ENCODE peak calls at places on chromosomes 11 and 22, in ten cellular contexts. Z is GM03348; E is prostate gland; T is HTR-8/SVneo; C is stimulated activated naive CD4-positive, alpha-beta T cell treated with Interleukin-2 at 50 U/mL for 16 hours; U is NCI-H774; K is nucleus accumbens; O is C1 segment of cervical spinal cord; P is H4; N is activated T-helper 1 cell treated with anti-CD3 and anti-CD28 coated beads, Interleukin-12 subunit alpha, Interleukin-12 subunit beta, Interleukin-2, Interleukin-4 antibody, amounts not matched to agents 30 ng/mL and 10 ng/mL and 1 ng/mL, durations not matched to agents 14 hours and 24 hours and 36 hours. W is an unnamed sample.

GRCh38 chr22:17772963-17773605 is 1.2 kb downstream of the BID start:
- DNase-seq in Z (peak), E (no peak), T (peak), C (no peak), U (no peak), K (no peak), O (no peak), P (peak), N (no peak), W (no peak)

GRCh38 chr11:68342459-68343158 is 30.2 kb downstream of the LRP5 start:
- DNase-seq in Z (no peak), E (peak), T (no peak), C (no peak), U (no peak), K (no peak), O (no peak), P (peak), N (no peak), W (peak)

GRCh38 chr22:22878211-22878570 is 9.4 kb upstream of the IGLL5 start:
- DNase-seq in Z (no peak), E (no peak), T (no peak), C (no peak), U (no peak), K (no peak), O (no peak), P (no peak), N (no peak), W (no peak)

GRCh38 chr22:35335936-35336781 is 36.5 kb downstream of the TOM1 start:
- DNase-seq in Z (no peak), E (no peak), T (no peak), C (no peak), U (no peak), K (no peak), O (no peak), P (no peak), N (no peak), W (no peak)

GRCh38 chr22:25067851-25068421 is 115.4 kb downstream of the KIAA1671 start:
- DNase-seq in Z (no peak), E (no peak), T (no peak), C (peak), U (no peak), K (peak), O (peak), P (no peak), N (peak), W (peak)

GRCh38 chr11:64008283-64008931 is 22.2 kb downstream of the OTUB1 start:
- DNase-seq in Z (no peak), E (no peak), T (no peak), C (no peak), U (no peak), K (no peak), O (no peak), P (no peak), N (no peak), W (no peak)

GRCh38 chr11:8721740-8722139 is 39.1 kb downstream of the RPL27A start:
- DNase-seq in Z (peak), E (peak), T (no peak), C (no peak), U (no peak), K (no peak), O (no peak), P (no peak), N (no peak), W (no peak)

GRCh38 chr11:79973701-79974626 is 533.1 kb upstream of the TENM4 start:
- DNase-seq in Z (peak), E (no peak), T (peak), C (no peak), U (peak), K (no peak), O (no peak), P (peak), N (no peak), W (no peak)

GRCh38 chr11:59754859-59755700 is at the start of gene STX3:
- DNase-seq in Z (peak), E (peak), T (peak), C (peak), U (peak), K (peak), O (peak), P (peak), N (peak), W (peak)

GRCh38 chr11:78418584-78419211 is 1.1 kb upstream of the GAB2 start:
- DNase-seq in Z (no peak), E (no peak), T (no peak), C (no peak), U (no peak), K (no peak), O (peak), P (no peak), N (no peak), W (no peak)

GRCh38 chr11:58811499-58811898 is 33.0 kb downstream of the GLYATL2 start:
- DNase-seq in Z (no peak), E (no peak), T (no peak), C (no peak), U (no peak), K (no peak), O (no peak), P (no peak), N (no peak), W (no peak)

GRCh38 chr11:15535414-15535813 is 420.7 kb downstream of the INSC start:
- DNase-seq in Z (no peak), E (no peak), T (no peak), C (no peak), U (no peak), K (no peak), O (no peak), P (no peak), N (no peak), W (no peak)

GRCh38 chr11:113119074-113119473 is 157.9 kb downstream of the NCAM1 start:
- DNase-seq in Z (no peak), E (no peak), T (no peak), C (no peak), U (no peak), K (no peak), O (no peak), P (peak), N (no peak), W (no peak)

GRCh38 chr22:19808873-19809478 is 45.7 kb downstream of the GNB1L start:
- DNase-seq in Z (no peak), E (no peak), T (no peak), C (no peak), U (no peak), K (no peak), O (no peak), P (no peak), N (no peak), W (no peak)

GRCh38 chr22:28025866-28026575 is 107.0 kb upstream of the PITPNB start:
- DNase-seq in Z (no peak), E (no peak), T (no peak), C (no peak), U (no peak), K (no peak), O (no peak), P (no peak), N (no peak), W (no peak)

GRCh38 chr22:46115388-46115678 is 35.0 kb upstream of the PPARA start:
- DNase-seq in Z (no peak), E (no peak), T (no peak), C (no peak), U (no peak), K (no peak), O (no peak), P (no peak), N (no peak), W (no peak)

GRCh38 chr11:1292018-1292643 is 17.3 kb downstream of the TOLLIP start:
- DNase-seq in Z (no peak), E (no peak), T (no peak), C (no peak), U (no peak), K (no peak), O (no peak), P (no peak), N (no peak), W (no peak)

GRCh38 chr11:131652231-131652630 is 281.8 kb downstream of the NTM start:
- DNase-seq in Z (no peak), E (no peak), T (no peak), C (no peak), U (no peak), K (no peak), O (no peak), P (no peak), N (no peak), W (no peak)

GRCh38 chr11:67347964-67348749 is 5.2 kb downstream of the POLD4 start:
- DNase-seq in Z (no peak), E (no peak), T (no peak), C (no peak), U (no peak), K (no peak), O (no peak), P (no peak), N (no peak), W (no peak)

GRCh38 chr11:128624269-128625170 is 37.2 kb upstream of the ETS1 start:
- DNase-seq in Z (no peak), E (peak), T (no peak), C (peak), U (no peak), K (no peak), O (no peak), P (no peak), N (peak), W (no peak)

GRCh38 chr22:34902335-34902734 is 163.6 kb upstream of the ISX start:
- DNase-seq in Z (no peak), E (no peak), T (no peak), C (no peak), U (no peak), K (no peak), O (no peak), P (no peak), N (no peak), W (no peak)

GRCh38 chr22:27778299-27779090 is 23.1 kb downstream of the MN1 start:
- DNase-seq in Z (no peak), E (no peak), T (no peak), C (no peak), U (no peak), K (peak), O (no peak), P (no peak), N (no peak), W (no peak)

W was measured in MG63.